ENCODE peak calls at places on chromosomes 11 and 22, in four cellular contexts. One of them, this sample, is unnamed. For H3K36me3, the result is how much of the 10 kb centered on the place peaks cover.

GRCh38 chr11:14300661-14301304 is 58.2 kb downstream of the RRAS2 start:
- DNase-seq in suprapubic skin: no peak
- DNase-seq in tibial nerve: peak
- DNase-seq in transverse colon: peak
- DNase-seq in this sample: peak

GRCh38 chr11:110409174-110409573 is 20.6 kb upstream of the FDX1 start:
- DNase-seq in tibial nerve: no peak
- DNase-seq in transverse colon: no peak
- DNase-seq in suprapubic skin: no peak
- DNase-seq in this sample: no peak

GRCh38 chr22:19085233-19086043 is 36.8 kb downstream of the DGCR2 start:
- DNase-seq in suprapubic skin: no peak
- DNase-seq in transverse colon: no peak
- DNase-seq in tibial nerve: no peak
- DNase-seq in this sample: no peak

GRCh38 chr11:125435461-125436238 is 60.4 kb downstream of the FEZ1 start:
- DNase-seq in tibial nerve: no peak
- DNase-seq in suprapubic skin: no peak
- DNase-seq in transverse colon: no peak
- DNase-seq in this sample: no peak

GRCh38 chr11:4095509-4096230 is 1.1 kb downstream of the RRM1 start:
- DNase-seq in transverse colon: no peak
- DNase-seq in suprapubic skin: no peak
- DNase-seq in tibial nerve: no peak
- DNase-seq in this sample: no peak

GRCh38 chr11:124536520-124536919 is 6.9 kb downstream of the OR8B12 start:
- DNase-seq in tibial nerve: peak
- DNase-seq in suprapubic skin: no peak
- DNase-seq in transverse colon: peak
- DNase-seq in this sample: no peak

GRCh38 chr11:3215346-3216026 is 3.1 kb downstream of the MRGPRG start:
- DNase-seq in suprapubic skin: peak
- DNase-seq in tibial nerve: no peak
- DNase-seq in transverse colon: peak
- DNase-seq in this sample: no peak

GRCh38 chr11:56624661-56625110 is 10.0 kb upstream of the OR5M1 start:
- DNase-seq in suprapubic skin: no peak
- DNase-seq in tibial nerve: no peak
- DNase-seq in transverse colon: no peak
- DNase-seq in this sample: no peak

GRCh38 chr11:122089111-122089510 is 26.9 kb downstream of the BLID start:
- DNase-seq in suprapubic skin: no peak
- DNase-seq in tibial nerve: no peak
- DNase-seq in transverse colon: no peak
- DNase-seq in this sample: no peak

GRCh38 chr11:118338637-118339061 is 3.9 kb downstream of the CD3D start:
- DNase-seq in transverse colon: peak
- DNase-seq in tibial nerve: no peak
- DNase-seq in suprapubic skin: no peak
- DNase-seq in this sample: no peak

GRCh38 chr11:129279326-129280026 is 87.4 kb upstream of the ARHGAP32 start:
- DNase-seq in tibial nerve: peak
- DNase-seq in suprapubic skin: peak
- DNase-seq in transverse colon: peak
- DNase-seq in this sample: peak
- TF ChIP-seq EP300 in tibial nerve: no peak
- TF ChIP-seq EP300 in suprapubic skin: no peak
- TF ChIP-seq EP300 in transverse colon: no peak
- TF ChIP-seq EP300 in this sample: no peak

DNA sequence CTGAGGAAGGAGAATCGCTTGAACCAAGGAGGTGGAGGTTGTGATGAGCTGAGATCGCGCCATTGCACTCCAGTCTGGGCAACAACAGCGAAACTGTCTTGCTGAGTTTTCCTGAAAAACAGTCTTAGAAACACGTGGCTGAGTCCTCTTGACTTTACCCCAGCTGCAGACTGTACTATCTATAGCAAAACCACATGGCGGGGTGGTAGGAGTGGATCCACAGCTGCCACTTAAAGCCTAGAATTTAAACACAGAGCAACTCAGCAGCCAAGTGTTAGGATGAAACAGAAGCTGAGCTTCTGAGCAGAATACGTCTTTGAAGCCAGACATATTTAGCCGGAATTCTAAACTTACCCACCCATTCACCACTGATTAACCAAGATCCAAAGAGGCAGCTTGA is 14.1 kb downstream of the PATZ1 start:
- DNase-seq in transverse colon: no peak
- DNase-seq in suprapubic skin: no peak
- DNase-seq in tibial nerve: no peak
- DNase-seq in this sample: no peak
- H3K36me3 ChIP-seq in transverse colon: under half
- H3K36me3 ChIP-seq in suprapubic skin: half or more
- H3K36me3 ChIP-seq in tibial nerve: under half
- H3K36me3 ChIP-seq in this sample: under half

GRCh38 chr11:748007-748359 is 719 bp downstream of the TALDO1 start:
- DNase-seq in transverse colon: peak
- DNase-seq in tibial nerve: no peak
- DNase-seq in suprapubic skin: no peak
- DNase-seq in this sample: no peak

GRCh38 chr11:749731-750130 is 2.5 kb downstream of the TALDO1 start:
- DNase-seq in transverse colon: no peak
- DNase-seq in tibial nerve: no peak
- DNase-seq in suprapubic skin: no peak
- DNase-seq in this sample: no peak

GRCh38 chr11:746289-747175 is 732 bp upstream of the TALDO1 start:
- DNase-seq in tibial nerve: no peak
- DNase-seq in transverse colon: no peak
- DNase-seq in suprapubic skin: no peak
- DNase-seq in this sample: no peak

GRCh38 chr11:742571-743201 is 4.6 kb upstream of the TALDO1 start:
- DNase-seq in transverse colon: no peak
- DNase-seq in tibial nerve: no peak
- DNase-seq in suprapubic skin: no peak
- DNase-seq in this sample: no peak

DNA sequence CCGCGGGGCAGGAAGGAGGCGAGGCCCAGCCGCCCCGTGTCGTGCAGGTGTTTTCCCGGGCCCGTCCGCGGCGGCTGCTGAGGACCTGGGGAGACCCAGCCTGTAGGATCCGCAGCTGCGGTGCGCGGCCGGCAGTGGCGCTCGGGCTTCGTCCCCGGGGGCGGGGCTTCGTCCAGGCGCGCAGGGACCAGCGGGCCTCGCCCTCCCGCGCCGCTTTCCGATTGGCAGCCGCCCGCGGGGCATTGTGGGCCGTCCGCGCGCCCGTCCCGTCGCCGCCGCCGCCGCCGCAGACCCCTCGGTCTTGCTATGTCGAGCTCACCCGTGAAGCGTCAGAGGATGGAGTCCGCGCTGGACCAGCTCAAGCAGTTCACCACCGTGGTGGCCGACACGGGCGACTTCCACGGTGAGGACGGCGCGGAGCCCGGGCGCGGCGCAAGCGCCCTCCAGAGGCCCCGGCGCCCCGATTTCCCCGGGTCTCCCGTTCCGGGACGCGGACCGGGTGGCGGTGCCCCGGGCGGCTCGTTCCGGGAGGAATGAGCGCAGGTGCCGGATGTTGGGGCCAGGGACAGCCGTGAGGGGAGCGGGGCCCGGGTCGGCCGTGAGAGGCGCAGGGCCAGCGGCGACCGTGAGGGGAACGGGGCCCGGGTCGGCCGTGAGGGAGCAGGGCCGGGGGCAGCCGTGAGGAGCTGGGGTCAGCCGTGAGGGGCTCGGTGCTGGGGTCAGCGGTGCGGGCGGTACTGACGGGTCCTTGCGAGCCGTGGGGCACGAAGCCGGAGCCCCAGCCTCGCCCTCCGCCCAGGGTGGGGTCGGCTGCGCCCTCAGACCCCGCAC is at the start of gene TALDO1:
- DNase-seq in tibial nerve: peak
- DNase-seq in suprapubic skin: peak
- DNase-seq in transverse colon: peak
- DNase-seq in this sample: peak
- TF ChIP-seq EP300 in tibial nerve: no peak
- TF ChIP-seq EP300 in suprapubic skin: no peak
- TF ChIP-seq EP300 in transverse colon: no peak
- TF ChIP-seq EP300 in this sample: no peak

GRCh38 chr11:33062137-33062536 is 22.8 kb downstream of the TCP11L1 start:
- DNase-seq in tibial nerve: no peak
- DNase-seq in suprapubic skin: no peak
- DNase-seq in transverse colon: no peak
- DNase-seq in this sample: no peak

GRCh38 chr11:33060271-33060670 is 20.9 kb downstream of the TCP11L1 start:
- DNase-seq in tibial nerve: no peak
- DNase-seq in suprapubic skin: no peak
- DNase-seq in transverse colon: no peak
- DNase-seq in this sample: no peak

GRCh38 chr11:33063326-33063775 is 24.0 kb downstream of the TCP11L1 start:
- DNase-seq in tibial nerve: no peak
- DNase-seq in suprapubic skin: no peak
- DNase-seq in transverse colon: no peak
- DNase-seq in this sample: no peak

GRCh38 chr11:33055361-33055760 is 16.0 kb downstream of the TCP11L1 start:
- DNase-seq in tibial nerve: no peak
- DNase-seq in transverse colon: no peak
- DNase-seq in suprapubic skin: no peak
- DNase-seq in this sample: no peak

GRCh38 chr11:33059331-33060007 is 20.1 kb downstream of the TCP11L1 start:
- DNase-seq in suprapubic skin: no peak
- DNase-seq in transverse colon: no peak
- DNase-seq in tibial nerve: no peak
- DNase-seq in this sample: no peak
- H3K36me3 ChIP-seq in suprapubic skin: under half
- H3K36me3 ChIP-seq in transverse colon: under half
- H3K36me3 ChIP-seq in tibial nerve: under half
- H3K36me3 ChIP-seq in this sample: under half

DNA sequence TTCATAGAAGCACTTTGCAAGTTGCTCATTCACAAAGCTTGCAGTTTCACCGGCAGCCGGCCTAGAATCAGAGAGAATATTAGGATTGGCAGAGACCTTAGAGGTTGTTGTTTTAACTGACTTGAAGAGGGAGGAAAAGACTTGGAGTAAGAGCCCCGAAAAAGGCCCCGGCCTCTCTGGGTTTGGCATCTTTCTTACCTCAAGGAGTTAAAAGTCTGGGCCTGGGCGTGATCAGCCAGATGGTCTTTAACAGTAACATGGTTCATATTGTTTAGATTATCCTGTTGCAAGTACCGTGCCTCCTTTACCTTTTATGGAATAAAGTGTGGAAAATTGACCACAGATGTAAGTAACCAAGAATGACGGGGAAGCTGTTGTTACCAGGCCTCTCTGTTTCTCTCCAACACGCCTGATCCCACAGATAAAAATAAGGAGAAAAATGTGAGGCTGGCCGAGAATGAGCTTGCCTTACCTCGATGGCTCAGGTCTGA is 56.2 kb downstream of the PARVA start:
- DNase-seq in transverse colon: peak
- DNase-seq in suprapubic skin: no peak
- DNase-seq in tibial nerve: no peak
- DNase-seq in this sample: no peak
- TF ChIP-seq EP300 in transverse colon: peak
- TF ChIP-seq EP300 in suprapubic skin: peak
- TF ChIP-seq EP300 in tibial nerve: no peak
- TF ChIP-seq EP300 in this sample: no peak

GRCh38 chr22:20795014-20795413 is 21.1 kb downstream of the SERPIND1 start:
- DNase-seq in suprapubic skin: no peak
- DNase-seq in tibial nerve: no peak
- DNase-seq in transverse colon: no peak
- DNase-seq in this sample: no peak
- H3K36me3 ChIP-seq in suprapubic skin: half or more
- H3K36me3 ChIP-seq in tibial nerve: under half
- H3K36me3 ChIP-seq in transverse colon: under half
- H3K36me3 ChIP-seq in this sample: under half

GRCh38 chr11:62186195-62186594 is 3.8 kb upstream of the SCGB1D1 start:
- DNase-seq in transverse colon: no peak
- DNase-seq in tibial nerve: no peak
- DNase-seq in suprapubic skin: no peak
- DNase-seq in this sample: no peak
- TF ChIP-seq EP300 in transverse colon: no peak
- TF ChIP-seq EP300 in tibial nerve: no peak
- TF ChIP-seq EP300 in suprapubic skin: no peak
- TF ChIP-seq EP300 in this sample: no peak

GRCh38 chr11:61847914-61848581 is 19.9 kb downstream of the FADS2 start:
- DNase-seq in transverse colon: no peak
- DNase-seq in tibial nerve: no peak
- DNase-seq in suprapubic skin: no peak
- DNase-seq in this sample: no peak

GRCh38 chr11:61844909-61845565 is 16.9 kb downstream of the FADS2 start:
- DNase-seq in suprapubic skin: no peak
- DNase-seq in transverse colon: no peak
- DNase-seq in tibial nerve: no peak
- DNase-seq in this sample: no peak

GRCh38 chr11:61848631-61849030 is 20.5 kb downstream of the FADS2 start:
- DNase-seq in tibial nerve: no peak
- DNase-seq in transverse colon: no peak
- DNase-seq in suprapubic skin: no peak
- DNase-seq in this sample: no peak

GRCh38 chr11:61842421-61842820 is 14.3 kb downstream of the FADS2 start:
- DNase-seq in transverse colon: no peak
- DNase-seq in suprapubic skin: no peak
- DNase-seq in tibial nerve: no peak
- DNase-seq in this sample: no peak

GRCh38 chr11:61846351-61846750 is 18.3 kb downstream of the FADS2 start:
- DNase-seq in transverse colon: no peak
- DNase-seq in tibial nerve: no peak
- DNase-seq in suprapubic skin: no peak
- DNase-seq in this sample: no peak
- H3K36me3 ChIP-seq in transverse colon: under half
- H3K36me3 ChIP-seq in tibial nerve: under half
- H3K36me3 ChIP-seq in suprapubic skin: under half
- H3K36me3 ChIP-seq in this sample: under half

DNA sequence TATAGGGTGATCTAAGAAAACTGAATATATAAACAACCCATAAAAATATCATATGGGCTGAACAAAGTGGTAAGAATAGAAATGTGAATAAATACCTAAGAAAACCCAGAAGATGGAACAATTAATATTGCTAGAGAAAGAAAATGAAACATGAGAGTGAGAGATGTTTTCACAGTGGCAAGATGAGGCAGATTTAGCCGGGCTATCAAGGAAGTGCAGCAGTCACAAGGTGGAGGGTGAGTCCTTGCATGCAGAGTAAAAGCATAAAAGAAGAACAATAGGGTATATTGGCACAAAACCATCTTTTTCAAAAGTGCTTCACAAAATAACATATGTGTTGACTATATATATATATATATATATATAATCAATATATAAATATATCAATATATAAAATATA is 49.6 kb downstream of the NOX4 start:
- DNase-seq in tibial nerve: no peak
- DNase-seq in transverse colon: no peak
- DNase-seq in suprapubic skin: no peak
- DNase-seq in this sample: no peak
- TF ChIP-seq EP300 in tibial nerve: no peak
- TF ChIP-seq EP300 in transverse colon: no peak
- TF ChIP-seq EP300 in suprapubic skin: no peak
- TF ChIP-seq EP300 in this sample: no peak

This sample was measured in ovary.